ENCODE peak calls at places on chromosome 11, in six cellular contexts. H is neuronal stem cell; K is stimulated activated CD4-positive, alpha-beta T cell treated with anti-CD3 and anti-CD28 coated beads, TNF-alpha, amount 100 ng/mL, for 4 hours; O is fibroblast of the aortic adventitia; L is ecto neural progenitor cell; C is iris pigment epithelial cell. W is an unnamed sample.

GRCh38 chr11:3010004-3010403 is 17.9 kb upstream of the NAP1L4 start:
- DNase-seq in H (no peak), K (no peak), O (no peak), L (no peak), C (no peak), W (no peak)

GRCh38 chr11:47587039-47587675 is 679 bp downstream of the FAM180B start:
- DNase-seq in H (no peak), K (no peak), O (peak; percentile 28), L (no peak), C (no peak), W (no peak)

GRCh38 chr11:88174627-88175003 is 628 bp downstream of the RAB38 start:
- DNase-seq in H (peak; percentile 29), K (peak; percentile 8), O (peak; percentile 90), L (no peak), C (peak; percentile 62), W (peak; percentile 83)

GRCh38 chr11:765025-765801 is 12.1 kb downstream of the GATD1 start:
- DNase-seq in H (no peak), K (no peak), O (peak; percentile 44), L (peak; percentile 72), C (peak; percentile 46), W (peak; percentile 82)

GRCh38 chr11:112884012-112884767 is 77.0 kb upstream of the NCAM1 start:
- DNase-seq in H (no peak), K (no peak), O (peak; percentile 33), L (no peak), C (peak; percentile 11), W (no peak)

GRCh38 chr11:32187106-32187505 is 96.2 kb downstream of the RCN1 start:
- DNase-seq in H (no peak), K (no peak), O (no peak), L (no peak), C (no peak), W (no peak)

GRCh38 chr11:16049611-16050010 is 306.7 kb downstream of the SOX6 start:
- DNase-seq in H (no peak), K (no peak), O (no peak), L (no peak), C (no peak), W (no peak)

GRCh38 chr11:112042161-112042960 is 17.2 kb downstream of the DLAT start:
- DNase-seq in H (no peak), K (no peak), O (peak; percentile 46), L (no peak), C (peak; percentile 78), W (no peak)

GRCh38 chr11:83069441-83070043 is 2.2 kb downstream of the RAB30 start:
- DNase-seq in H (no peak), K (no peak), O (no peak), L (no peak), C (no peak), W (no peak)

GRCh38 chr11:119421941-119422504 is 949 bp downstream of the THY1 start:
- DNase-seq in H (peak; percentile 40), K (no peak), O (peak; percentile 50), L (peak; percentile 71), C (peak; percentile 40), W (no peak)

GRCh38 chr11:76766521-76766920 is 16.6 kb upstream of the TSKU start:
- DNase-seq in H (no peak), K (no peak), O (no peak), L (no peak), C (no peak), W (no peak)

GRCh38 chr11:27444801-27445215 is 27.8 kb downstream of the LGR4 start:
- DNase-seq in H (peak; percentile 81), K (no peak), O (no peak), L (peak; percentile 60), C (no peak), W (no peak)

W was measured in right cardiac atrium.